ENCODE peak calls at places on chromosomes 1 and 21, in six cellular contexts. One of them, this sample, is unnamed.

GRCh38 chr1:99560192-99561040 is 85.5 kb upstream of the PALMD start:
- DNase-seq in globus pallidus: no peak
- DNase-seq in KG1: no peak
- DNase-seq in ELR: peak; percentile 16
- DNase-seq in activated T-cell treated with anti-CD3 and anti-CD28 coated beads for 1 hour: no peak
- DNase-seq in BJ: no peak
- DNase-seq in this sample: no peak

GRCh38 chr21:33278736-33279135 is 12.6 kb downstream of the IL10RB start:
- DNase-seq in globus pallidus: no peak
- DNase-seq in KG1: no peak
- DNase-seq in ELR: peak; percentile 35
- DNase-seq in activated T-cell treated with anti-CD3 and anti-CD28 coated beads for 1 hour: no peak
- DNase-seq in BJ: no peak
- DNase-seq in this sample: no peak

GRCh38 chr1:184056921-184057496 is 5.5 kb downstream of the TSEN15 start:
- DNase-seq in globus pallidus: no peak
- DNase-seq in KG1: no peak
- DNase-seq in ELR: peak; percentile 84
- DNase-seq in activated T-cell treated with anti-CD3 and anti-CD28 coated beads for 1 hour: no peak
- DNase-seq in BJ: peak; percentile 78
- DNase-seq in this sample: peak; percentile 72

GRCh38 chr1:200258447-200259375 is 151.1 kb downstream of the ZNF281 start:
- DNase-seq in globus pallidus: no peak
- DNase-seq in KG1: no peak
- DNase-seq in ELR: peak; percentile 64
- DNase-seq in activated T-cell treated with anti-CD3 and anti-CD28 coated beads for 1 hour: no peak
- DNase-seq in BJ: no peak
- DNase-seq in this sample: peak; percentile 37

GRCh38 chr1:78688701-78689100 is 39.1 kb downstream of the IFI44 start:
- DNase-seq in globus pallidus: no peak
- DNase-seq in KG1: no peak
- DNase-seq in ELR: peak; percentile 64
- DNase-seq in activated T-cell treated with anti-CD3 and anti-CD28 coated beads for 1 hour: no peak
- DNase-seq in BJ: no peak
- DNase-seq in this sample: peak; percentile 42

GRCh38 chr1:100516854-100517253 is 21.1 kb upstream of the GPR88 start:
- DNase-seq in globus pallidus: no peak
- DNase-seq in KG1: no peak
- DNase-seq in ELR: no peak
- DNase-seq in activated T-cell treated with anti-CD3 and anti-CD28 coated beads for 1 hour: no peak
- DNase-seq in BJ: no peak
- DNase-seq in this sample: no peak

GRCh38 chr1:66270122-66270812 is 263.7 kb upstream of the SGIP1 start:
- DNase-seq in globus pallidus: no peak
- DNase-seq in KG1: no peak
- DNase-seq in ELR: no peak
- DNase-seq in activated T-cell treated with anti-CD3 and anti-CD28 coated beads for 1 hour: no peak
- DNase-seq in BJ: no peak
- DNase-seq in this sample: no peak

GRCh38 chr21:42499430-42500106 is 3.5 kb upstream of the RSPH1 start:
- DNase-seq in globus pallidus: no peak
- DNase-seq in KG1: no peak
- DNase-seq in ELR: no peak
- DNase-seq in activated T-cell treated with anti-CD3 and anti-CD28 coated beads for 1 hour: no peak
- DNase-seq in BJ: no peak
- DNase-seq in this sample: no peak

GRCh38 chr21:34892196-34892595 is 156.9 kb downstream of the RUNX1 start:
- DNase-seq in globus pallidus: no peak
- DNase-seq in KG1: peak; percentile 26
- DNase-seq in ELR: peak; percentile 31
- DNase-seq in activated T-cell treated with anti-CD3 and anti-CD28 coated beads for 1 hour: no peak
- DNase-seq in BJ: no peak
- DNase-seq in this sample: peak; percentile 62

GRCh38 chr21:45872471-45872870 is 109.1 kb upstream of the COL6A1 start:
- DNase-seq in globus pallidus: no peak
- DNase-seq in KG1: no peak
- DNase-seq in ELR: no peak
- DNase-seq in activated T-cell treated with anti-CD3 and anti-CD28 coated beads for 1 hour: no peak
- DNase-seq in BJ: no peak
- DNase-seq in this sample: no peak